ENCODE peak calls at places on chromosomes 6 and 20, in four cellular contexts. I is tibial nerve, J is body of pancreas, F is testis. P is an unnamed sample.

GRCh38 chr20:60957621-60958020 is 294.4 kb upstream of the CDH4 start:
- DNase-seq in I (no peak), J (no peak), F (no peak), P (no peak)

GRCh38 chr6:39330057-39330456 is 7.6 kb upstream of the KCNK16 start:
- DNase-seq in I (no peak), J (no peak), F (no peak), P (no peak)

GRCh38 chr6:43052842-43053544 is 658 bp downstream of the CUL7 start:
- DNase-seq in I (peak), J (peak), F (peak), P (no peak)

GRCh38 chr6:30789606-30790005 is 45.3 kb upstream of the IER3 start:
- DNase-seq in I (no peak), J (no peak), F (no peak), P (no peak)

GRCh38 chr6:138250513-138251247 is 32.4 kb upstream of the PBOV1 start:
- DNase-seq in I (no peak), J (peak), F (no peak), P (no peak)

GRCh38 chr20:38674178-38675133 is 49.8 kb upstream of the SLC32A1 start:
- DNase-seq in I (no peak), J (peak), F (peak), P (peak)

GRCh38 chr6:147257760-147258159 is 53.5 kb downstream of the STXBP5 start:
- DNase-seq in I (no peak), J (no peak), F (no peak), P (no peak)

GRCh38 chr6:21163110-21163837 is 430.3 kb upstream of the SOX4 start:
- DNase-seq in I (no peak), J (no peak), F (no peak), P (no peak)

GRCh38 chr6:88220493-88220892 is 54.3 kb upstream of the CNR1 start:
- DNase-seq in I (no peak), J (no peak), F (no peak), P (no peak)

GRCh38 chr20:45515147-45515913 is at the start of gene SPINT3:
- DNase-seq in I (no peak), J (no peak), F (no peak), P (peak)
- TF ChIP-seq CTCF in I (no peak), J (no peak), F (no peak), P (no peak)

GRCh38 chr6:114140416-114140815 is 169.5 kb upstream of the HDAC2 start:
- DNase-seq in I (no peak), J (no peak), F (no peak), P (no peak)
- H3K4me3 ChIP-seq in I (no peak), J (no peak), F (no peak), P (no peak)

GRCh38 chr20:36582322-36582721 is 8.9 kb downstream of the TGIF2 start:
- DNase-seq in I (no peak), J (no peak), F (no peak), P (no peak)
- TF ChIP-seq POLR2A in I (no peak), J (no peak), F (no peak), P (no peak)

GRCh38 chr6:148746363-148747144 is at the start of gene UST:
- DNase-seq in I (peak), J (peak), F (peak), P (peak)
- TF ChIP-seq CTCF in I (peak), J (peak), F (peak), P (no peak)

GRCh38 chr20:59044796-59045195 is 2.2 kb upstream of the PRELID3B start:
- DNase-seq in I (no peak), J (no peak), F (no peak), P (no peak)

GRCh38 chr20:59042151-59042795 is at the start of gene PRELID3B:
- DNase-seq in I (no peak), J (peak), F (peak), P (no peak)

GRCh38 chr20:59044295-59044694 is 1.7 kb upstream of the PRELID3B start:
- DNase-seq in I (no peak), J (no peak), F (no peak), P (no peak)

GRCh38 chr20:59043698-59044097 is 1.1 kb upstream of the PRELID3B start:
- DNase-seq in I (no peak), J (no peak), F (no peak), P (no peak)

GRCh38 chr20:59042796-59043621 is 423 bp upstream of the PRELID3B start:
- DNase-seq in I (peak), J (peak), F (peak), P (peak)
- H3K4me3 ChIP-seq in I (peak), J (peak), F (peak), P (peak)

GRCh38 chr6:44238687-44239350 is 8.1 kb upstream of the HSP90AB1 start:
- DNase-seq in I (no peak), J (no peak), F (no peak), P (no peak)
- TF ChIP-seq POLR2A in I (no peak), J (no peak), F (no peak), P (no peak)

GRCh38 chr6:17988422-17988944 is 1.0 kb upstream of the KIF13A start:
- DNase-seq in I (no peak), J (no peak), F (no peak), P (no peak)

GRCh38 chr6:17986656-17987575 is 519 bp downstream of the KIF13A start:
- DNase-seq in I (peak), J (peak), F (peak), P (peak)

GRCh38 chr6:17985934-17986655 is 1.3 kb downstream of the KIF13A start:
- DNase-seq in I (no peak), J (no peak), F (no peak), P (no peak)

GRCh38 chr6:17984822-17985660 is 2.4 kb downstream of the KIF13A start:
- DNase-seq in I (no peak), J (no peak), F (no peak), P (no peak)

DNA sequence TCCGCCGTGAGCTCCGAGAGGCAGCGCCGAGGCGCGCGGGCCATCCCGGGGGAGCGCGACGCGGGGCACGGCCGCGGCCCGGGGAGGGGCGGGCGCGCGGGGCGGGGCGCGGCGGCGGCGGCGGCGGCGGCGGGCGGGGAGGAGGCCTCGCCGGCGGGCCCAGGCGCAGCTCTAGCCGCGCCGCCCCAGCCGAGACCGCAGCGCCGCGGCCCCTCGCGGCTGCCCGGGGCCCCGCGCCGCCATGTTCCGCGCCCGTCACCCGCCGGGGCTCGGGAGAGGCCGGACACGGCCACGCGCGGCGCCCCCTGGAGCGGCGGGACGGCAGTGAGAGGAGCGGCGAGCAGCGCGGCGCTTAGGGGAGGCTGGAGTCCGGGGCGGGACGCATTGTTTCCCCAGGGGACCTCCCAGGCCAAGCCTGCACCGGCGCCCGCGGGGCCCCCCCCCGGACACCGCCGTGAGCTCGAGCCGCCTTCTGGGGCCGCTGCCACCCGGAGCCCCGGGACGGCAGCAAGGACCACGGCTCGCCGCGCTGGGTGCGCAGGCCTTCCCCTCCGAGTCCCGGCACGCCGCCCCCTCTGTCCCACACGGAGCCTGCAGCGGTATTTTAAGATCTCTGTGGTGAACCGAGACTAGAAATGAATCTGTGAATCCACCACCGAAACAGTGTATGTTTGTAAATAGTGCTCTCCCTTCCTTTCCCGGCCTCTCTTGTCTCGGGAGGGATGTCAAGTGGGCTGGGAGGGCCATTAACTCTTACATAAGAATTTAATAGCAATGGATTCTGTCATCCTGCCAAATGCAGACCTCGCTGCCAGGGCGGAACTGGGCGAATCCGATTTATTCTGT is at the start of gene KIF13A:
- DNase-seq in I (peak), J (peak), F (peak), P (peak)
- TF ChIP-seq CTCF in I (peak), J (peak), F (peak), P (no peak)

GRCh38 chr6:35302604-35303218 is 5.1 kb downstream of the DEF6 start:
- DNase-seq in I (no peak), J (peak), F (no peak), P (peak)
- H3K4me3 ChIP-seq in I (no peak), J (no peak), F (no peak), P (no peak)